ENCODE peak calls at places on chromosomes 13 and 19, in five cellular contexts. V is kidney epithelial cell; P is AG04449; M is GM23248; X is CD8-positive, alpha-beta memory T cell. F is an unnamed sample.

GRCh38 chr13:20165417-20166257 is 4.8 kb upstream of the GJA3 start:
- DNase-seq in V (no peak), P (no peak), M (no peak), X (no peak), F (no peak)

GRCh38 chr13:94778585-94778984 is 66.2 kb upstream of the SOX21 start:
- DNase-seq in V (no peak), P (no peak), M (no peak), X (no peak), F (no peak)

GRCh38 chr19:40221858-40222619 is 3.9 kb upstream of the TTC9B start:
- DNase-seq in V (peak), P (peak), M (peak), X (peak), F (peak)

GRCh38 chr13:74424455-74424854 is 290.3 kb upstream of the KLF12 start:
- DNase-seq in V (no peak), P (no peak), M (no peak), X (no peak), F (no peak)

GRCh38 chr13:32045963-32046785 is 14.6 kb downstream of the FRY start:
- DNase-seq in V (peak), P (no peak), M (peak), X (no peak), F (no peak)

GRCh38 chr19:34365463-34366401 is 736 bp downstream of the GPI start:
- DNase-seq in V (no peak), P (no peak), M (peak), X (no peak), F (peak)

GRCh38 chr13:28089065-28089464 is 11.3 kb downstream of the FLT3 start:
- DNase-seq in V (no peak), P (no peak), M (no peak), X (no peak), F (no peak)

GRCh38 chr19:12996542-12997094 is 1.3 kb downstream of the NFIX start:
- DNase-seq in V (no peak), P (no peak), M (peak), X (no peak), F (peak)

GRCh38 chr13:95509521-95510315 is 42.8 kb upstream of the CLDN10 start:
- DNase-seq in V (no peak), P (no peak), M (peak), X (no peak), F (peak)

GRCh38 chr13:27533155-27533643 is 82.8 kb upstream of the MTIF3 start:
- DNase-seq in V (peak), P (no peak), M (peak), X (peak), F (peak)

GRCh38 chr13:34017231-34017630 is 199.3 kb downstream of the RFC3 start:
- DNase-seq in V (no peak), P (no peak), M (peak), X (no peak), F (no peak)

GRCh38 chr13:76161143-76161542 is 525.0 kb downstream of the LMO7 start:
- DNase-seq in V (no peak), P (no peak), M (no peak), X (no peak), F (no peak)

GRCh38 chr13:23699271-23699670 is 129.1 kb downstream of the TNFRSF19 start:
- DNase-seq in V (no peak), P (no peak), M (no peak), X (no peak), F (no peak)

GRCh38 chr19:45621389-45621788 is 17.8 kb downstream of the EML2 start:
- DNase-seq in V (no peak), P (no peak), M (no peak), X (no peak), F (no peak)

GRCh38 chr19:45621976-45622503 is 17.2 kb downstream of the EML2 start:
- DNase-seq in V (no peak), P (no peak), M (no peak), X (no peak), F (no peak)

GRCh38 chr19:45616709-45617027 is 14.7 kb upstream of the GPR4 start:
- DNase-seq in V (no peak), P (no peak), M (no peak), X (no peak), F (no peak)

GRCh38 chr19:45613926-45614725 is 12.1 kb upstream of the GPR4 start:
- DNase-seq in V (peak), P (peak), M (peak), X (no peak), F (peak)

DNA sequence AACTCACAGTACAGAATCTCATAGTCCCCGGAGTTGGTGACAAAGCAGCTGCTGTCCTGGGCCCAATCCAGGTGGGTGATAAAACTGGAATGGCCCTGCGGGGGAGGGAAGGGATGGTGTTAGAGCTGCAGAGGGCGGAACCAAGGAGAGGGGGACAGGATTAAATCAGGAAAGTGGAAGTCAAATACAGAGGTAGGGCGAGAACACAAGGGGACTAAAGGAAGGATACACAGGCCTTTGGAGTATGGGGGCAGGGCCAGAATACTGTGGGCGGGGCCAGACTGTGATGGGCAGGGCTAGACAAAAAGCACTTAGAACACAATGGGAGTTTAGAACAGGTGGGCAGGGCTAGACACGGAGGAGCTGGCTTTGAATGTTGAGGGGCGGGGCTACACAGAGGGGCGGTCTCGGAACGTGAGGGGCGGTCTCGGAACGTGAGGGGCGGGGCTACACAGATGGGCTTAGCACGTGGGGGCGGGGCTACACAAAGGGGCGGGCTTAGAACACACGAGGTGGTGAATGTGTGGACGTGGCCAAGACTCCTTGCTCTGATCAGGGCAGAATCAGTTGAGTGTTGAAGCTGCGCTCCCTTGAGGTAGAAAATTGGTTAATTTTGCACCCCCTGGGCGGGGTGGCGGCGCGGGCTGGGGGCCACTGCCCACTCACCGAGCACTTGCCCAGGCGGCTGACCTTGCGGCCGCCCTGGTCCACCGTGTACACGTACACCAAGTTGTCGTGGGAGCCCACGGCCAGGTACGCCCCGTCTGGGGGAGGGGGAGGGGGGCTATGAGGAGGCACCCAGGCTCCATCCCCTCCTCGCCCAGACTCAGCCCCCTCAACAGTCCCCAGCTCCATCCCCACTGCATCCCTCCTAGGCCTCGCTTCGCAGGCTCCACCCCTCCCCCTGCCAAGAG is 14.0 kb upstream of the GPR4 start:
- DNase-seq in V (peak), P (no peak), M (peak), X (peak), F (peak)
- H3K4me3 ChIP-seq in V (no peak), P (no peak), M (no peak), X (no peak), F (no peak)

GRCh38 chr19:5091576-5092215 is 122.8 kb downstream of the KDM4B start:
- DNase-seq in V (no peak), P (no peak), M (peak), X (no peak), F (no peak)
- H3K4me3 ChIP-seq in V (no peak), P (no peak), M (no peak), X (no peak), F (no peak)

GRCh38 chr19:55373318-55373992 is 3.2 kb upstream of the TMEM190 start:
- DNase-seq in V (no peak), P (no peak), M (no peak), X (no peak), F (no peak)

GRCh38 chr19:55376381-55376933 is at the start of gene TMEM190:
- DNase-seq in V (no peak), P (no peak), M (no peak), X (no peak), F (no peak)

GRCh38 chr19:55379161-55379560 is 2.5 kb downstream of the TMEM190 start:
- DNase-seq in V (no peak), P (no peak), M (no peak), X (no peak), F (no peak)

GRCh38 chr19:55373993-55374757 is 2.5 kb upstream of the TMEM190 start:
- DNase-seq in V (no peak), P (no peak), M (peak), X (no peak), F (no peak)

DNA sequence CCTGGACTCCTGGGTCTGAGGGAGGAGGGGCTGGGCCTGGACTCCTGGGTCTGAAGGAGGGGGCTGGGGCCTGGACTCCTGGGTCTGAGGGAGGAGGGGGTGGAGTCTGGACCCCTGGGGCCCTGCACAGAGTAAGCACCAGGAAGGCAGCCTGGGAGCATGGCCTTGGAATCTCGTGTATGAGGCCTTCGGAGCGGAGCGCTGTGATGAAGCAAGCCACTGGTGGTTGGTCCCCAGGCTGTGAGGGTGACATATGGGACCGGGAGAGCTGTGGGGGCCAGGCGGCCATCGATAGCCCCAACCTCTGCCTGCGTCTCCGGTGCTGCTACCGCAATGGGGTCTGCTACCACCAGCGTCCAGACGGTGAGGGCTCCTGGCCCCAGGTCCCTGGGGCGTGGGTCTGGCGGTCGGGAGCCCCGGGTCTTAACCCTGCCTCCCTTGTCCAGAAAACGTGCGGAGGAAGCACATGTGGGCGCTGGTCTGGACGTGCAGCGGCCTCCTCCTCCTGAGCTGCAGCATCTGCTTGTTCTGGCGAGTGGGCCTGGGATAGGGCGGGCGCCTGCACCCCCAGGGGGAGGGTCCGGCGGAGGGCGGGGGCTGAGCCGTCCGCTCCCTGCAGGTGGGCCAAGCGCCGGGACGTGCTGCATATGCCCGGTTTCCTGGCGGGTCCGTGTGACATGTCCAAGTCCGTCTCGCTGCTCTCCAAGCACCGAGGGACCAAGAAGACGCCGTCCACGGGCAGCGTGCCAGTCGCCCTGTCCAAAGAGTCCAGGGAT is 918 bp downstream of the TMEM190 start:
- DNase-seq in V (no peak), P (no peak), M (peak), X (no peak), F (no peak)
- H3K4me3 ChIP-seq in V (no peak), P (no peak), M (no peak), X (no peak), F (no peak)

DNA sequence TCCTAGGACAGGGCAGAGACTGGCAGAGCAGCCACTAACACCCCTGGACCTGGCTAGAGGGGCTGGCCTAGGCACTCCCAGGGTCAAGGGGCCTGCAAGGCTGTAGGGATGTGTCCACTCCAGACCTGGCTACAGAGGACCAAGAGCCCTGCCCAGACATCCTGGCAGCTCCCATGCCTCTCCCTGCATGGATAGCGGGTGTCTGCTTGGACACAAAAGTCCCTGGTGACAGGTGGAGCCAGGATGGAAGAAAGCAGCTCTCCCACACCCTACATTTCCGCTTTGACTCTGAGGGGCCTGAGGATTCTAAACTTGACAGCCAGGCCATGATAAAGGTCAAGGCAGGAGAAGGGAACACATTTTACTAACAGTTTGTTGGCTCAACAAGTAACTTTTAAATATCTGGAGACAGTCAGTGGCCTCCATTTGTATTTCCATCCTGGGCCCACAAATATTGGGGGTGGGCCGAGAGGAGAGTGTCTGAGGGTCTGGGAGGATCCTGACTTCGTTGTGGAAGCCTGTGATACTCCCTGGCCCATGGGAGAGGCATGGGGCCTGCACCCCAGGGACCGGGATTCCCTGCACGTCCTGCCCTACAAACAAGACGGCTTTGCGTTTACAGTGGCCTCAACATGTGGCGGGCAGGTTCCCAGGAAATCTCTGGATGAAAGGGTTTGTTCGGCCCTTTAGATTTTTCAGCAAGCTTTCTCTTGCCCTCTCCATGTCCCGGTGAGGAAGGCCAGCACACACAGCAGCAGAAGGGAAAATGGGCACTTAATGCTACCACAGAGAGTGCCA is 19.8 kb upstream of the SLC7A9 start:
- DNase-seq in V (no peak), P (no peak), M (no peak), X (no peak), F (no peak)
- H3K4me3 ChIP-seq in V (no peak), P (no peak), M (no peak), X (no peak), F (no peak)

GRCh38 chr13:21616205-21616604 is 12.2 kb upstream of the MICU2 start:
- DNase-seq in V (no peak), P (no peak), M (no peak), X (no peak), F (no peak)

GRCh38 chr13:21611385-21611784 is 7.4 kb upstream of the MICU2 start:
- DNase-seq in V (no peak), P (no peak), M (no peak), X (no peak), F (no peak)

GRCh38 chr13:21613791-21614190 is 9.8 kb upstream of the MICU2 start:
- DNase-seq in V (no peak), P (no peak), M (no peak), X (no peak), F (no peak)

GRCh38 chr13:21616880-21617279 is 12.9 kb upstream of the MICU2 start:
- DNase-seq in V (no peak), P (no peak), M (no peak), X (no peak), F (no peak)

DNA sequence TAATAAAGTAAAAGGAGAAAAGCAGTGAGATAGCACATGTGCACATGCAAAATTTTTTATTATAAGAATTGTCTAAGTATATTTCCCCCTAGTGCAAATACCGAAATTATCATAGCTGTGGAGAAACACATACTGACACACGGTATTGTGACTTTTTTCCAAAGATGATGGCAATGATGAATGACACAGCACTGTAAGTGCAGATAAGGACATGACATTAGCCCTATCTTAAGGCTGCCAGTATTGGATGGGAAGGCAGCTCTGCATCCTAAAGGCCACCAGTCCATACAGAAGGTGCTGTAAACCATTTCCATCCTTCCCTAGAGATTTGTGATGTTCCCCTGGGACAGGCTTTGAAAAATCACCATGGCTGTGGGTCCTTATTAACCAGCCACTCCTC is 11.5 kb upstream of the MICU2 start:
- DNase-seq in V (no peak), P (no peak), M (no peak), X (no peak), F (no peak)
- H3K4me3 ChIP-seq in V (no peak), P (no peak), M (no peak), X (no peak), F (no peak)

GRCh38 chr19:18612772-18613588 is at the start of gene TMEM59L:
- DNase-seq in V (no peak), P (no peak), M (peak), X (peak), F (no peak)

GRCh38 chr19:18610556-18611326 is 1.9 kb upstream of the TMEM59L start:
- DNase-seq in V (no peak), P (no peak), M (no peak), X (no peak), F (no peak)

GRCh38 chr19:18612051-18612771 is 459 bp upstream of the TMEM59L start:
- DNase-seq in V (no peak), P (no peak), M (no peak), X (no peak), F (no peak)

GRCh38 chr19:18610245-18610555 is 2.5 kb upstream of the TMEM59L start:
- DNase-seq in V (no peak), P (no peak), M (no peak), X (no peak), F (no peak)

DNA sequence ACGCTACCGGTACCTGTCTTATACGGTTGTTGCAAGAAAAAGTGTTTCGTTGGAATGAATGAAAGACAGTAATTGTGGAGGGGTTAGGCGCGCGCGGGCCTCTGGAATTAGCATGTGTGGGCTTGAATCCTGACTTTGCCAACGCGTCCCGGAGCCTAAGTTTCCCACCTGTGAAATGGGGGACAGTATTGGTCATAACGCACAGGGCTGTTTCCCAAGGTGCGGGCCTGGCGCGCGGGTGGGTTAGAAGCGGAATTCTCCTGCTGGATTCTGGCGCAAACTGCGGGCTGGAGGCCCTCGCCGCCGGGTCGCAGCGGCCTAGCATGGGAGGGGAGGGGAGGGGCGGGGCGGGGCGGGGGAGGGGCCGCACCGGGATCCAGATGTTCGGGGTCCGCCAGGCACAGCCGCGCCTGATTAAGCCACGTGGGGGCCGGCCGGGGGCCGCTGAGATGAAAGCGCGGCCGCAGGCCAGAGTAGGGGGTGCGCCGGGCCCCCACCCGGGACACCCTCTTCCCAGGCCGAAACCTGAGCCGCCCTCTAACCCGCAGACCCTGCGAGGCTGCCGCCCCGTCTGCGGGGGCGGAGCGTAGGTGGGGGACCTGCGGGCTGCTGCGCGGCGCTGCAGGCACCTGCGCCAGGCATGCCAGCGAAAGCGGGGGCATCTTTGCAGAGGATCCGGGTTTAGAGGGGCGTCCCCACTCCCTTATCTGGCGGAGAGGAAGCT is 1.2 kb upstream of the TMEM59L start:
- DNase-seq in V (no peak), P (no peak), M (no peak), X (peak), F (no peak)
- H3K4me3 ChIP-seq in V (no peak), P (no peak), M (no peak), X (peak), F (no peak)

GRCh38 chr19:51904331-51905165 is at the start of gene ZNF649:
- DNase-seq in V (peak), P (peak), M (peak), X (peak), F (peak)
- H3K4me3 ChIP-seq in V (peak), P (peak), M (peak), X (peak), F (peak)

GRCh38 chr19:54464624-54465266 is 1.2 kb upstream of the LENG9 start:
- DNase-seq in V (peak), P (no peak), M (peak), X (peak), F (peak)

GRCh38 chr19:54465367-54466109 is 2.0 kb upstream of the LENG9 start:
- DNase-seq in V (no peak), P (no peak), M (no peak), X (no peak), F (no peak)

GRCh38 chr19:54463531-54464043 is at the start of gene LENG9:
- DNase-seq in V (peak), P (peak), M (peak), X (peak), F (peak)

GRCh38 chr19:54462713-54463530 is 656 bp downstream of the LENG9 start:
- DNase-seq in V (no peak), P (no peak), M (peak), X (peak), F (peak)

GRCh38 chr19:54464044-54464623 is 556 bp upstream of the LENG9 start:
- DNase-seq in V (peak), P (no peak), M (peak), X (peak), F (peak)
- H3K4me3 ChIP-seq in V (peak), P (peak), M (peak), X (peak), F (peak)

GRCh38 chr13:110643768-110644421 is 28.6 kb downstream of the NAXD start:
- DNase-seq in V (no peak), P (no peak), M (no peak), X (no peak), F (no peak)

GRCh38 chr13:110643324-110643723 is 28.0 kb downstream of the NAXD start:
- DNase-seq in V (no peak), P (no peak), M (no peak), X (no peak), F (no peak)

GRCh38 chr13:110646442-110647364 is 31.4 kb downstream of the NAXD start:
- DNase-seq in V (no peak), P (no peak), M (no peak), X (no peak), F (no peak)

GRCh38 chr13:110645750-110646149 is 30.4 kb downstream of the NAXD start:
- DNase-seq in V (no peak), P (no peak), M (no peak), X (no peak), F (no peak)

GRCh38 chr13:110644892-110645521 is 29.7 kb downstream of the NAXD start:
- DNase-seq in V (peak), P (peak), M (peak), X (peak), F (peak)
- H3K4me3 ChIP-seq in V (no peak), P (no peak), M (no peak), X (no peak), F (no peak)